ENCODE peak calls at places on chromosomes 3 and 15, in eight cellular contexts. U is MCF 10A; M is activated naive CD8-positive, alpha-beta T cell treated with anti-CD3 and anti-CD28 coated beads for 36 hours; P is small intestine; I is AG20443; X is hepatic stellate cell; S is NCI-H1105; W is central memory CD4-positive, alpha-beta T cell. D is an unnamed sample.

GRCh38 chr15:56931674-56932507 is 13.4 kb downstream of the TCF12 start:
- DNase-seq in M (no peak), X (no peak), I (no peak), U (no peak), P (peak), S (no peak), W (no peak), D (no peak)

GRCh38 chr3:139204756-139205155 is 139.1 kb upstream of the MRPS22 start:
- DNase-seq in W (no peak), S (no peak), M (no peak), I (peak), P (no peak), U (no peak), X (no peak), D (no peak)

GRCh38 chr3:149971403-149972075 is 844 bp upstream of the PFN2 start:
- DNase-seq in W (peak), U (peak), P (peak), X (peak), M (peak), S (peak), I (no peak), D (peak)

GRCh38 chr3:38578081-38578475 is 71.4 kb downstream of the SCN5A start:
- DNase-seq in W (no peak), U (no peak), P (no peak), M (no peak), I (no peak), S (no peak), X (no peak), D (no peak)

GRCh38 chr15:57552678-57553334 is 38.9 kb upstream of the MYZAP start:
- DNase-seq in I (no peak), S (no peak), P (no peak), X (no peak), U (no peak), M (no peak), W (no peak), D (no peak)

GRCh38 chr15:65081758-65082157 is 5.2 kb downstream of the KBTBD13 start:
- DNase-seq in P (no peak), U (no peak), S (no peak), W (no peak), X (no peak), I (no peak), M (peak), D (no peak)

GRCh38 chr15:90760661-90761232 is 43.6 kb downstream of the BLM start:
- DNase-seq in S (no peak), U (no peak), W (no peak), X (no peak), M (no peak), P (no peak), I (no peak), D (no peak)

GRCh38 chr3:39388741-39389248 is 5.6 kb downstream of the SLC25A38 start:
- DNase-seq in X (no peak), W (no peak), S (no peak), P (no peak), U (no peak), I (no peak), M (no peak), D (no peak)

GRCh38 chr3:150362515-150363302 is 45.4 kb upstream of the TSC22D2 start:
- DNase-seq in W (no peak), S (no peak), I (no peak), X (no peak), M (no peak), U (no peak), P (peak), D (no peak)

GRCh38 chr3:148500791-148501360 is 196.8 kb upstream of the AGTR1 start:
- DNase-seq in M (no peak), I (no peak), S (no peak), W (no peak), X (no peak), P (no peak), U (no peak), D (no peak)

GRCh38 chr15:59251001-59251845 is 44.6 kb downstream of the LDHAL6B start:
- DNase-seq in S (no peak), U (no peak), X (no peak), M (no peak), I (no peak), W (no peak), P (no peak), D (no peak)

GRCh38 chr15:47523669-47524068 is 193.6 kb upstream of the SEMA6D start:
- DNase-seq in S (no peak), U (peak), I (peak), P (no peak), M (no peak), W (no peak), X (peak), D (no peak)

GRCh38 chr15:86087808-86088207 is 8.1 kb downstream of the AGBL1 start:
- DNase-seq in M (no peak), S (no peak), P (no peak), U (no peak), I (no peak), W (no peak), X (no peak), D (no peak)

GRCh38 chr3:160376681-160377080 is 22.3 kb downstream of the IFT80 start:
- DNase-seq in S (no peak), W (no peak), M (no peak), U (no peak), P (no peak), I (peak), X (no peak), D (no peak)

GRCh38 chr15:56910801-56911200 is 7.6 kb upstream of the TCF12 start:
- DNase-seq in U (no peak), M (no peak), I (no peak), P (no peak), S (no peak), X (no peak), W (no peak), D (no peak)

GRCh38 chr15:37094542-37095196 is 5.7 kb downstream of the MEIS2 start:
- DNase-seq in I (no peak), U (no peak), W (no peak), X (no peak), P (no peak), M (no peak), S (no peak), D (no peak)

GRCh38 chr15:54082836-54083492 is 104.7 kb downstream of the UNC13C start:
- DNase-seq in W (no peak), I (peak), X (no peak), S (no peak), U (peak), M (peak), P (no peak), D (no peak)

GRCh38 chr3:61667417-61668213 is 106.2 kb downstream of the PTPRG start:
- DNase-seq in M (no peak), U (no peak), S (no peak), P (peak), X (no peak), I (no peak), W (no peak), D (no peak)

D was measured in NCI-H1417 treated with DMSO at 0.1 percent for 48 hours.